ENCODE peak calls at places on chromosomes 13 and 19, in ten cellular contexts. I is NCI-H1092 treated with DMSO at 0.1 percent for 48 hours; K is activated naive CD8-positive, alpha-beta T cell treated with anti-CD3 and anti-CD28 coated beads for 36 hours; D is IMR-90; S is AG04450; O is C1 segment of cervical spinal cord; B is breast epithelium; L is HEK293T; F is stimulated activated CD8-positive, alpha-beta memory T cell treated with anti-CD3 and anti-CD28 coated beads, Interleukin-15, amount 100 ng/mL, for 4 hours; U is psoas muscle. N is an unnamed sample.

GRCh38 chr19:45729774-45730388 is 815 bp downstream of the FBXO46 start:
- DNase-seq in S (no peak), B (no peak), O (no peak), L (no peak), K (peak; percentile 17), I (no peak), U (no peak), D (no peak), F (no peak), N (no peak)

GRCh38 chr19:41872775-41873647 is 4.1 kb upstream of the CD79A start:
- DNase-seq in O (no peak), L (peak; percentile 69), F (no peak), I (peak; percentile 6), S (no peak), K (peak; percentile 74), B (peak; percentile 69), U (peak; percentile 42), D (peak; percentile 59), N (no peak)

GRCh38 chr13:111114362-111115050 is 604 bp upstream of the ARHGEF7 start:
- DNase-seq in B (no peak), S (no peak), D (peak; percentile 43), U (peak; percentile 69), K (peak; percentile 3), O (no peak), F (no peak), I (peak; percentile 72), L (no peak), N (no peak)

GRCh38 chr13:109924376-109924775 is 138.0 kb upstream of the IRS2 start:
- DNase-seq in S (no peak), I (no peak), O (no peak), F (no peak), D (no peak), L (no peak), B (no peak), K (no peak), U (no peak), N (no peak)

GRCh38 chr19:49590971-49591730 is at the start of gene PRR12:
- DNase-seq in D (peak; percentile 67), O (peak; percentile 89), B (peak; percentile 49), L (peak; percentile 72), I (peak; percentile 61), F (peak; percentile 60), U (peak; percentile 60), K (peak; percentile 80), S (peak; percentile 32), N (peak; percentile 40)

GRCh38 chr13:98315466-98315865 is 138.4 kb upstream of the RNF113B start:
- DNase-seq in K (no peak), D (peak; percentile 71), B (no peak), I (no peak), U (no peak), S (no peak), L (no peak), F (no peak), O (no peak), N (no peak)

GRCh38 chr13:44620057-44620456 is 43.9 kb upstream of the TSC22D1 start:
- DNase-seq in I (no peak), U (no peak), D (peak; percentile 45), F (no peak), B (no peak), O (no peak), K (no peak), L (no peak), S (no peak), N (no peak)

GRCh38 chr13:99931462-99931861 is 40.1 kb downstream of the ZIC5 start:
- DNase-seq in S (no peak), I (no peak), B (no peak), D (no peak), L (no peak), K (no peak), O (no peak), U (no peak), F (no peak), N (no peak)

GRCh38 chr13:95338905-95339304 is 37.7 kb upstream of the ABCC4 start:
- DNase-seq in S (no peak), K (no peak), O (no peak), U (no peak), F (no peak), L (no peak), I (no peak), B (no peak), D (no peak), N (no peak)

GRCh38 chr13:91313103-91313502 is 34.4 kb upstream of the MIR17HG start:
- DNase-seq in K (peak; percentile 20), D (peak; percentile 1), U (no peak), L (peak; percentile 64), B (no peak), I (peak; percentile 29), F (no peak), O (no peak), S (no peak), N (no peak)

GRCh38 chr13:67125681-67126080 is 104.5 kb downstream of the PCDH9 start:
- DNase-seq in B (no peak), S (no peak), O (no peak), L (no peak), I (no peak), F (no peak), U (no peak), D (no peak), K (no peak), N (no peak)

GRCh38 chr19:31883299-31883990 is 462.0 kb upstream of the ZNF507 start:
- DNase-seq in I (no peak), O (no peak), U (no peak), B (no peak), L (no peak), F (no peak), D (no peak), K (no peak), S (no peak), N (no peak)

GRCh38 chr13:112840472-112841302 is 128.3 kb upstream of the MCF2L start:
- DNase-seq in D (no peak), U (no peak), O (no peak), L (no peak), B (no peak), F (no peak), K (no peak), I (no peak), S (no peak), N (no peak)